ENCODE peak calls at places on chromosome 4, in six cellular contexts. F is mesendoderm, Q is fibroblast of lung, R is IMR-90, W is SK-N-SH, N is GM23248. P is an unnamed sample.

GRCh38 chr4:134551348-134551747 is 349.8 kb upstream of the PABPC4L start:
- DNase-seq in R (no peak), F (no peak), Q (no peak), N (no peak), W (no peak), P (no peak)

GRCh38 chr4:3340703-3341088 is 47.9 kb downstream of the RGS12 start:
- DNase-seq in F (no peak), W (no peak), R (no peak), Q (no peak), N (no peak), P (no peak)

GRCh38 chr4:175884048-175884447 is 72.0 kb upstream of the GPM6A start:
- DNase-seq in N (peak; percentile 4), W (no peak), Q (peak; percentile 65), F (no peak), R (no peak), P (no peak)

GRCh38 chr4:13539721-13540445 is 4.4 kb downstream of the NKX3-2 start:
- DNase-seq in N (no peak), Q (no peak), R (no peak), W (peak; percentile 35), F (no peak), P (peak; percentile 44)

GRCh38 chr4:46386570-46386969 is 3.4 kb downstream of the GABRA2 start:
- DNase-seq in F (peak; percentile 76), N (peak; percentile 14), R (no peak), Q (no peak), W (peak; percentile 19), P (peak; percentile 52)

GRCh38 chr4:7210818-7211217 is 18.5 kb downstream of the SORCS2 start:
- DNase-seq in Q (peak; percentile 94), W (no peak), N (peak; percentile 96), F (no peak), R (peak; percentile 87), P (no peak)

GRCh38 chr4:125704726-125705125 is 390.0 kb downstream of the FAT4 start:
- DNase-seq in Q (peak; percentile 57), F (peak; percentile 47), R (peak; percentile 37), N (peak; percentile 37), W (no peak), P (no peak)

GRCh38 chr4:138734746-138735145 is 280.8 kb upstream of the NOCT start:
- DNase-seq in F (no peak), W (no peak), N (peak; percentile 69), Q (peak; percentile 71), R (peak; percentile 89), P (no peak)

GRCh38 chr4:70895405-70895804 is 6.8 kb upstream of the MOB1B start:
- DNase-seq in R (no peak), Q (peak; percentile 56), W (no peak), F (no peak), N (peak; percentile 43), P (no peak)

GRCh38 chr4:73021634-73022033 is 47.9 kb downstream of the COX18 start:
- DNase-seq in N (peak; percentile 68), R (peak; percentile 31), W (peak; percentile 46), Q (peak; percentile 51), F (peak; percentile 73), P (no peak)

GRCh38 chr4:186792994-186793393 is 69.3 kb upstream of the FAT1 start:
- DNase-seq in R (peak; percentile 68), F (no peak), Q (peak; percentile 61), N (peak; percentile 62), W (no peak), P (no peak)

GRCh38 chr4:121597346-121597934 is 99.3 kb downstream of the ANXA5 start:
- DNase-seq in W (no peak), R (peak; percentile 5), N (peak; percentile 38), F (peak; percentile 37), Q (peak; percentile 74), P (no peak)

GRCh38 chr4:100422911-100423310 is 94.9 kb downstream of the EMCN start:
- DNase-seq in N (peak; percentile 23), W (no peak), Q (peak; percentile 28), R (no peak), F (no peak), P (no peak)

GRCh38 chr4:150493846-150494245 is 88.1 kb upstream of the MAB21L2 start:
- DNase-seq in R (no peak), W (no peak), Q (peak; percentile 40), N (peak; percentile 8), F (no peak), P (no peak)

GRCh38 chr4:26237916-26238315 is 82.9 kb upstream of the RBPJ start:
- DNase-seq in N (no peak), Q (no peak), F (no peak), W (no peak), R (no peak), P (no peak)

GRCh38 chr4:2246384-2247127 is 4.6 kb upstream of the HAUS3 start:
- DNase-seq in R (no peak), F (no peak), W (peak; percentile 21), N (no peak), Q (no peak), P (no peak)

GRCh38 chr4:26022346-26022891 is 108.4 kb downstream of the SMIM20 start:
- DNase-seq in R (peak; percentile 80), Q (peak; percentile 88), F (no peak), W (no peak), N (peak; percentile 72), P (no peak)

GRCh38 chr4:189302719-189303118 is 638.0 kb upstream of the FRG1 start:
- DNase-seq in R (no peak), F (no peak), W (no peak), N (no peak), Q (no peak), P (no peak)

GRCh38 chr4:98639108-98639507 is 19.3 kb downstream of the TSPAN5 start:
- DNase-seq in W (no peak), N (no peak), Q (no peak), R (no peak), F (no peak), P (no peak)

GRCh38 chr4:87524456-87524855 is 4.7 kb downstream of the SPARCL1 start:
- DNase-seq in Q (peak; percentile 65), R (peak; percentile 24), W (no peak), F (no peak), N (no peak), P (no peak)

GRCh38 chr4:40395908-40396806 is 61.0 kb downstream of the CHRNA9 start:
- DNase-seq in Q (peak; percentile 17), N (no peak), F (peak; percentile 37), W (no peak), R (no peak), P (no peak)

GRCh38 chr4:128636906-128637305 is 172.6 kb upstream of the JADE1 start:
- DNase-seq in Q (no peak), R (no peak), W (no peak), F (no peak), N (no peak), P (no peak)

GRCh38 chr4:80201326-80202151 is 4.2 kb downstream of the PRDM8 start:
- DNase-seq in F (peak; percentile 48), W (no peak), R (peak; percentile 89), Q (peak; percentile 78), N (peak; percentile 43), P (no peak)

GRCh38 chr4:3524920-3525319 is 7.3 kb downstream of the LRPAP1 start:
- DNase-seq in R (no peak), F (no peak), N (no peak), W (no peak), Q (no peak), P (no peak)

GRCh38 chr4:111952708-111953107 is 192.5 kb upstream of the FAM241A start:
- DNase-seq in W (no peak), F (no peak), N (peak; percentile 26), Q (peak; percentile 67), R (no peak), P (no peak)

GRCh38 chr4:42965326-42965725 is 72.8 kb downstream of the GRXCR1 start:
- DNase-seq in Q (no peak), W (peak; percentile 12), R (no peak), F (peak; percentile 8), N (no peak), P (no peak)

GRCh38 chr4:122577808-122578781 is 42.8 kb downstream of the IL21 start:
- DNase-seq in N (peak; percentile 67), W (peak; percentile 50), F (peak; percentile 59), Q (peak; percentile 16), R (peak; percentile 38), P (no peak)

GRCh38 chr4:123651127-123651526 is 254.5 kb downstream of the SPRY1 start:
- DNase-seq in R (no peak), F (no peak), Q (no peak), W (no peak), N (peak; percentile 24), P (no peak)

GRCh38 chr4:105343523-105343931 is 130.3 kb downstream of the PPA2 start:
- DNase-seq in R (peak; percentile 12), N (peak; percentile 1), F (no peak), Q (no peak), W (peak; percentile 39), P (no peak)
- H3K9ac ChIP-seq in R (no peak overlapping the region), N (no peak overlapping the region), F (no peak overlapping the region), Q (no peak overlapping the region), W (no peak overlapping the region), P (no peak overlapping the region)

GRCh38 chr4:113444386-113444785 is 317.2 kb downstream of the CAMK2D start:
- DNase-seq in W (no peak), F (no peak), N (peak; percentile 64), R (peak; percentile 73), Q (peak; percentile 90), P (no peak)

GRCh38 chr4:113445286-113445685 is 316.3 kb downstream of the CAMK2D start:
- DNase-seq in Q (peak; percentile 97), W (no peak), F (no peak), R (peak; percentile 94), N (peak; percentile 96), P (no peak)

GRCh38 chr4:113447061-113447460 is 314.5 kb downstream of the CAMK2D start:
- DNase-seq in W (no peak), N (peak; percentile 40), Q (peak; percentile 30), F (no peak), R (no peak), P (no peak)

GRCh38 chr4:113447695-113448265 is 313.8 kb downstream of the CAMK2D start:
- DNase-seq in N (no peak), F (no peak), R (no peak), W (no peak), Q (no peak), P (no peak)

GRCh38 chr4:113446019-113446418 is 315.5 kb downstream of the CAMK2D start:
- DNase-seq in N (peak; percentile 95), F (no peak), Q (peak; percentile 97), W (no peak), R (peak; percentile 92), P (no peak)
- H3K9ac ChIP-seq in N (peak overlapping the region; percentile 72), F (no peak overlapping the region), Q (no peak overlapping the region), W (peak overlapping the region; percentile 66), R (no peak overlapping the region), P (no peak overlapping the region)

GRCh38 chr4:168220893-168221292 is 97.7 kb downstream of the DDX60 start:
- DNase-seq in F (no peak), N (peak; percentile 33), Q (peak; percentile 17), W (no peak), R (peak; percentile 30), P (no peak)
- H3K9ac ChIP-seq in F (no peak overlapping the region), N (no peak overlapping the region), Q (no peak overlapping the region), W (no peak overlapping the region), R (no peak overlapping the region), P (no peak overlapping the region)

GRCh38 chr4:94525993-94526740 is 74.4 kb downstream of the PDLIM5 start:
- DNase-seq in Q (peak; percentile 77), N (peak; percentile 44), F (no peak), W (no peak), R (peak; percentile 43), P (no peak)
- H3K9ac ChIP-seq in Q (no peak overlapping the region), N (no peak overlapping the region), F (no peak overlapping the region), W (no peak overlapping the region), R (no peak overlapping the region), P (no peak overlapping the region)

DNA sequence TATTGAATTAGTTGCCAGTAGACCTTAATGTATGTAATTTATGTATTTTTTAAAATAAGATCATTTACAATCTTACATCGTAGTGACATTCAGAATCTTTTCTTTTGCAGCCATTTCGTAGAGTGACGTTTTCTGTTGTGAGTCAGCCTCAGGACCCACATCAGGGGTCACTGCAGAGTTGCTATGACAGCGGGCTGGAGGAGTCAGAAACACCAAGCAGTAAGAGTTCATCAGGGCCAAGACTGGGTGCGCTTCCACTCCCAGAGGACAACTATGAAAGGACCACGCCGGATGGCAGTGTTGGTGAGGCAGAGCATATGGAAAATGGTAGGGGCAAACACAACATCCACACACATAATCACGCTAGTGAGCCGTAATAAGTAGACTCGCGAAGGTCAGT is 199.9 kb downstream of the PCDH7 start:
- DNase-seq in F (peak; percentile 79), N (no peak), W (no peak), R (no peak), Q (no peak), P (peak; percentile 54)
- H3K9ac ChIP-seq in F (no peak overlapping the region), N (no peak overlapping the region), W (no peak overlapping the region), R (no peak overlapping the region), Q (no peak overlapping the region), P (no peak overlapping the region)

P was measured in H9.